ENCODE peak calls at places on chromosomes 16 and 17, in five cellular contexts. N is head of caudate nucleus, L is NCI-H524 treated with DMSO at 0.1 percent for 48 hours, M is GM23248, W is nucleus accumbens. P is an unnamed sample.

GRCh38 chr16:56107944-56108583 is 83.2 kb upstream of the GNAO1 start:
- DNase-seq in N (peak), L (no peak), M (no peak), W (peak), P (no peak)

GRCh38 chr16:89314357-89314756 is 96.9 kb downstream of the ZNF778 start:
- DNase-seq in M (no peak), N (no peak), W (no peak), L (no peak), P (no peak)

GRCh38 chr17:75908201-75908600 is 3.5 kb upstream of the MRPL38 start:
- DNase-seq in M (peak), L (no peak), N (no peak), W (no peak), P (peak)

GRCh38 chr17:19713462-19713861 is 2.9 kb downstream of the SLC47A2 start:
- DNase-seq in N (no peak), M (no peak), W (no peak), L (no peak), P (no peak)

GRCh38 chr17:34998205-34998604 is 17.9 kb downstream of the LIG3 start:
- DNase-seq in W (peak), M (peak), N (peak), L (no peak), P (no peak)

GRCh38 chr17:39150104-39150634 is 1.3 kb downstream of the PLXDC1 start:
- DNase-seq in L (no peak), M (no peak), N (no peak), W (no peak), P (no peak)

GRCh38 chr17:1785925-1786324 is 24.1 kb downstream of the SERPINF1 start:
- DNase-seq in N (no peak), W (no peak), M (no peak), L (no peak), P (no peak)

GRCh38 chr16:743794-744500 is 3.1 kb upstream of the CIAO3 start:
- DNase-seq in N (no peak), W (no peak), M (no peak), L (no peak), P (no peak)

GRCh38 chr16:57503366-57503765 is 17.1 kb upstream of the DOK4 start:
- DNase-seq in W (no peak), M (no peak), N (no peak), L (peak), P (no peak)

GRCh38 chr16:64440421-64440831 is 681.4 kb downstream of the CDH11 start:
- DNase-seq in W (no peak), N (no peak), M (peak), L (no peak), P (no peak)

GRCh38 chr16:373020-373598 is 2.8 kb upstream of the MRPL28 start:
- DNase-seq in W (no peak), L (no peak), N (no peak), M (no peak), P (no peak)

GRCh38 chr16:70569752-70570151 is 46.1 kb downstream of the SF3B3 start:
- DNase-seq in M (no peak), N (no peak), W (no peak), L (no peak), P (no peak)

GRCh38 chr16:57349212-57350031 is 9.2 kb upstream of the CCL22 start:
- DNase-seq in N (no peak), M (no peak), W (no peak), L (no peak), P (no peak)

GRCh38 chr17:69810326-69811035 is 264.5 kb upstream of the KCNJ16 start:
- DNase-seq in N (no peak), L (no peak), W (no peak), M (peak), P (no peak)

GRCh38 chr17:7486181-7486580 is 2.0 kb downstream of the POLR2A start:
- DNase-seq in W (no peak), L (no peak), N (no peak), M (peak), P (no peak)

GRCh38 chr16:30148101-30148500 is 25.1 kb upstream of the MAPK3 start:
- DNase-seq in N (no peak), L (no peak), M (no peak), W (no peak), P (no peak)

GRCh38 chr17:27912989-27913388 is 19.8 kb upstream of the LYRM9 start:
- DNase-seq in M (peak), W (no peak), L (no peak), N (no peak), P (no peak)

GRCh38 chr17:67606471-67606870 is 111.3 kb upstream of the NOL11 start:
- DNase-seq in N (no peak), L (no peak), W (no peak), M (no peak), P (no peak)

GRCh38 chr16:87850009-87851006 is 19.0 kb downstream of the SLC7A5 start:
- DNase-seq in M (peak), N (peak), W (peak), L (no peak), P (no peak)

GRCh38 chr17:40839194-40839593 is 16.8 kb upstream of the KRT10 start:
- DNase-seq in L (no peak), M (no peak), W (no peak), N (no peak), P (no peak)

GRCh38 chr17:74373838-74374606 is 6.7 kb downstream of the GPR142 start:
- DNase-seq in M (no peak), N (peak), W (peak), L (peak), P (peak)

GRCh38 chr17:48162946-48163506 is 55.5 kb downstream of the SNX11 start:
- DNase-seq in L (no peak), W (no peak), M (no peak), N (no peak), P (peak)

GRCh38 chr17:3036800-3037199 is 26.6 kb downstream of the OR1D5 start:
- DNase-seq in M (no peak), W (no peak), L (no peak), N (no peak), P (no peak)

GRCh38 chr16:68844211-68844564 is 857 bp downstream of the TANGO6 start:
- DNase-seq in N (no peak), M (no peak), L (no peak), W (no peak), P (no peak)

P was measured in LoVo.